ENCODE peak calls at places on chromosomes 12 and 14, in eight cellular contexts. One of them, this sample, is unnamed.

GRCh38 chr14:24664366-24664765 is 30.4 kb upstream of the GZMB start:
- DNase-seq in keratinocyte: peak
- DNase-seq in fibroblast of lung: no peak
- DNase-seq in neural progenitor cell: no peak
- DNase-seq in SK-N-SH: no peak
- DNase-seq in GM23248: peak
- DNase-seq in adipocyte: no peak
- DNase-seq in mammary epithelial cell: peak
- DNase-seq in this sample: no peak

GRCh38 chr12:76637807-76638206 is 78.2 kb upstream of the OSBPL8 start:
- DNase-seq in keratinocyte: peak
- DNase-seq in fibroblast of lung: peak
- DNase-seq in neural progenitor cell: no peak
- DNase-seq in SK-N-SH: no peak
- DNase-seq in GM23248: peak
- DNase-seq in adipocyte: peak
- DNase-seq in mammary epithelial cell: peak
- DNase-seq in this sample: peak

GRCh38 chr14:100899841-100900771 is 3.4 kb downstream of the RTL1 start:
- DNase-seq in keratinocyte: no peak
- DNase-seq in fibroblast of lung: no peak
- DNase-seq in neural progenitor cell: peak
- DNase-seq in SK-N-SH: peak
- DNase-seq in GM23248: peak
- DNase-seq in adipocyte: no peak
- DNase-seq in mammary epithelial cell: no peak
- DNase-seq in this sample: peak

GRCh38 chr12:25959069-25959961 is 833 bp downstream of the RASSF8 start:
- DNase-seq in keratinocyte: no peak
- DNase-seq in fibroblast of lung: peak
- DNase-seq in neural progenitor cell: peak
- DNase-seq in SK-N-SH: peak
- DNase-seq in GM23248: peak
- DNase-seq in adipocyte: peak
- DNase-seq in mammary epithelial cell: peak
- DNase-seq in this sample: peak

GRCh38 chr12:91833780-91834359 is 311.8 kb downstream of the BTG1 start:
- DNase-seq in keratinocyte: no peak
- DNase-seq in fibroblast of lung: no peak
- DNase-seq in neural progenitor cell: no peak
- DNase-seq in SK-N-SH: no peak
- DNase-seq in GM23248: no peak
- DNase-seq in adipocyte: no peak
- DNase-seq in mammary epithelial cell: no peak
- DNase-seq in this sample: no peak

GRCh38 chr14:92386637-92387036 is 63.7 kb downstream of the SLC24A4 start:
- DNase-seq in keratinocyte: no peak
- DNase-seq in fibroblast of lung: no peak
- DNase-seq in neural progenitor cell: no peak
- DNase-seq in SK-N-SH: no peak
- DNase-seq in GM23248: no peak
- DNase-seq in adipocyte: no peak
- DNase-seq in mammary epithelial cell: no peak
- DNase-seq in this sample: no peak

GRCh38 chr14:22811752-22812151 is 3.5 kb downstream of the SLC7A7 start:
- DNase-seq in keratinocyte: no peak
- DNase-seq in fibroblast of lung: no peak
- DNase-seq in neural progenitor cell: no peak
- DNase-seq in SK-N-SH: no peak
- DNase-seq in GM23248: no peak
- DNase-seq in adipocyte: no peak
- DNase-seq in mammary epithelial cell: no peak
- DNase-seq in this sample: no peak

GRCh38 chr14:65703996-65704395 is 291.5 kb downstream of the FUT8 start:
- DNase-seq in keratinocyte: no peak
- DNase-seq in fibroblast of lung: peak
- DNase-seq in neural progenitor cell: no peak
- DNase-seq in SK-N-SH: no peak
- DNase-seq in GM23248: peak
- DNase-seq in adipocyte: peak
- DNase-seq in mammary epithelial cell: no peak
- DNase-seq in this sample: no peak

GRCh38 chr14:36700656-36701055 is 39.0 kb downstream of the PAX9 start:
- DNase-seq in keratinocyte: no peak
- DNase-seq in fibroblast of lung: no peak
- DNase-seq in neural progenitor cell: no peak
- DNase-seq in SK-N-SH: no peak
- DNase-seq in GM23248: no peak
- DNase-seq in adipocyte: no peak
- DNase-seq in mammary epithelial cell: no peak
- DNase-seq in this sample: peak

GRCh38 chr12:98058838-98059237 is 456.6 kb upstream of the TMPO start:
- DNase-seq in keratinocyte: no peak
- DNase-seq in fibroblast of lung: no peak
- DNase-seq in neural progenitor cell: peak
- DNase-seq in SK-N-SH: no peak
- DNase-seq in GM23248: no peak
- DNase-seq in adipocyte: no peak
- DNase-seq in mammary epithelial cell: no peak
- DNase-seq in this sample: no peak

GRCh38 chr14:54786816-54787215 is 115.8 kb downstream of the GCH1 start:
- DNase-seq in keratinocyte: no peak
- DNase-seq in fibroblast of lung: no peak
- DNase-seq in neural progenitor cell: no peak
- DNase-seq in SK-N-SH: no peak
- DNase-seq in GM23248: no peak
- DNase-seq in adipocyte: no peak
- DNase-seq in mammary epithelial cell: no peak
- DNase-seq in this sample: no peak

GRCh38 chr12:79933580-79934264 is 1.2 kb downstream of the PPP1R12A start:
- DNase-seq in keratinocyte: no peak
- DNase-seq in fibroblast of lung: peak
- DNase-seq in neural progenitor cell: peak
- DNase-seq in SK-N-SH: peak
- DNase-seq in GM23248: peak
- DNase-seq in adipocyte: peak
- DNase-seq in mammary epithelial cell: peak
- DNase-seq in this sample: peak

GRCh38 chr12:2322554-2323120 is 269.9 kb downstream of the CACNA1C start:
- DNase-seq in keratinocyte: no peak
- DNase-seq in fibroblast of lung: no peak
- DNase-seq in neural progenitor cell: no peak
- DNase-seq in SK-N-SH: no peak
- DNase-seq in GM23248: no peak
- DNase-seq in adipocyte: no peak
- DNase-seq in mammary epithelial cell: no peak
- DNase-seq in this sample: no peak

GRCh38 chr12:39606712-39607423 is 12.7 kb downstream of the ABCD2 start:
- DNase-seq in keratinocyte: no peak
- DNase-seq in fibroblast of lung: no peak
- DNase-seq in neural progenitor cell: no peak
- DNase-seq in SK-N-SH: no peak
- DNase-seq in GM23248: no peak
- DNase-seq in adipocyte: no peak
- DNase-seq in mammary epithelial cell: no peak
- DNase-seq in this sample: peak

GRCh38 chr14:50501642-50502041 is 30.7 kb downstream of the MAP4K5 start:
- DNase-seq in keratinocyte: peak
- DNase-seq in fibroblast of lung: peak
- DNase-seq in neural progenitor cell: no peak
- DNase-seq in SK-N-SH: no peak
- DNase-seq in GM23248: peak
- DNase-seq in adipocyte: peak
- DNase-seq in mammary epithelial cell: peak
- DNase-seq in this sample: peak

GRCh38 chr12:94717112-94717511 is 66.8 kb upstream of the TMCC3 start:
- DNase-seq in keratinocyte: no peak
- DNase-seq in fibroblast of lung: no peak
- DNase-seq in neural progenitor cell: peak
- DNase-seq in SK-N-SH: no peak
- DNase-seq in GM23248: no peak
- DNase-seq in adipocyte: no peak
- DNase-seq in mammary epithelial cell: no peak
- DNase-seq in this sample: no peak

GRCh38 chr12:71220295-71220694 is 62.5 kb upstream of the TSPAN8 start:
- DNase-seq in keratinocyte: no peak
- DNase-seq in fibroblast of lung: no peak
- DNase-seq in neural progenitor cell: peak
- DNase-seq in SK-N-SH: no peak
- DNase-seq in GM23248: no peak
- DNase-seq in adipocyte: no peak
- DNase-seq in mammary epithelial cell: no peak
- DNase-seq in this sample: no peak

GRCh38 chr12:70290126-70290525 is 46.9 kb downstream of the CNOT2 start:
- DNase-seq in keratinocyte: no peak
- DNase-seq in fibroblast of lung: no peak
- DNase-seq in neural progenitor cell: peak
- DNase-seq in SK-N-SH: no peak
- DNase-seq in GM23248: no peak
- DNase-seq in adipocyte: peak
- DNase-seq in mammary epithelial cell: no peak
- DNase-seq in this sample: no peak

GRCh38 chr14:68525516-68525915 is 267.4 kb downstream of the ZFP36L1 start:
- DNase-seq in keratinocyte: no peak
- DNase-seq in fibroblast of lung: no peak
- DNase-seq in neural progenitor cell: no peak
- DNase-seq in SK-N-SH: no peak
- DNase-seq in GM23248: no peak
- DNase-seq in adipocyte: no peak
- DNase-seq in mammary epithelial cell: no peak
- DNase-seq in this sample: no peak

GRCh38 chr14:106622200-106622745 is 1095.9 kb downstream of the TMEM121 start:
- DNase-seq in keratinocyte: no peak
- DNase-seq in fibroblast of lung: no peak
- DNase-seq in neural progenitor cell: no peak
- DNase-seq in SK-N-SH: no peak
- DNase-seq in GM23248: no peak
- DNase-seq in adipocyte: no peak
- DNase-seq in mammary epithelial cell: no peak
- DNase-seq in this sample: no peak

GRCh38 chr12:132584472-132584871 is 25.9 kb downstream of the LRCOL1 start:
- DNase-seq in keratinocyte: no peak
- DNase-seq in fibroblast of lung: no peak
- DNase-seq in neural progenitor cell: no peak
- DNase-seq in SK-N-SH: no peak
- DNase-seq in GM23248: no peak
- DNase-seq in adipocyte: no peak
- DNase-seq in mammary epithelial cell: no peak
- DNase-seq in this sample: no peak

GRCh38 chr12:58530421-58531067 is 389.8 kb downstream of the LRIG3 start:
- DNase-seq in keratinocyte: no peak
- DNase-seq in fibroblast of lung: peak
- DNase-seq in neural progenitor cell: no peak
- DNase-seq in SK-N-SH: no peak
- DNase-seq in GM23248: peak
- DNase-seq in adipocyte: peak
- DNase-seq in mammary epithelial cell: peak
- DNase-seq in this sample: peak

GRCh38 chr12:42704340-42704739 is 114.8 kb upstream of the PRICKLE1 start:
- DNase-seq in keratinocyte: no peak
- DNase-seq in fibroblast of lung: no peak
- DNase-seq in neural progenitor cell: no peak
- DNase-seq in SK-N-SH: no peak
- DNase-seq in GM23248: peak
- DNase-seq in adipocyte: no peak
- DNase-seq in mammary epithelial cell: no peak
- DNase-seq in this sample: no peak

GRCh38 chr12:53174881-53175491 is 5.5 kb upstream of the ZNF740 start:
- DNase-seq in keratinocyte: no peak
- DNase-seq in fibroblast of lung: peak
- DNase-seq in neural progenitor cell: peak
- DNase-seq in SK-N-SH: no peak
- DNase-seq in GM23248: peak
- DNase-seq in adipocyte: peak
- DNase-seq in mammary epithelial cell: no peak
- DNase-seq in this sample: peak

DNA sequence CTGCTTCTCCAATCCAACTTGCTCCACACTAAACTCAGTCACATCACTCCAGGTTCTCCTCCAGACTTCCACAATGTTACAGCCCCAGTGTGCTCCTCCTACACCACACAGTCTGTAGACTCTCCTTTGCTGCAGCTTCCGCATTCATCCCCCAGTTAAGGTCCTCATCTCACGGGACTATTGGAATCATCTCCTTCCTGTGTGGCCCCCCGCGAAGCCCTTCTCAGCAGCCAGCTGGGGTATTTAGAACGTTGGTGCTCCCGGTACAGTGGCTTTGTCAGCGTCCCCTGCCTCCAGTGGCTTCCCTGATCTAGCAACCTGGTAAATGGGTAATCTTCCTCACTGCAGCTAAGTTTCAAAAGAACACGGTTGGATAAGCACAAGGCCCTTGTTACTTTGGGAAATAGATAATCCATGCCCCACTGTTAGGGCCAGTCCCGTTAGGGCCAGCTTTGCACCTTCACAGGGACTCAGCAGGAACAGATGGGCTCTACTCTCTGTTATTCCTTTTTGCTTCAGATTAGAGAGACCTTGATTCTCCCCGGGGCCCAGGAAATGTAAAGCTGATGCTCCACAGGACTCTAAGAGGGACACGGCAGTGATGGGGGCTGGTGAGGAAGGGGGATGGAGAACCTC is 823 bp upstream of the TSPAN11 start:
- DNase-seq in keratinocyte: no peak
- DNase-seq in fibroblast of lung: no peak
- DNase-seq in neural progenitor cell: peak
- DNase-seq in SK-N-SH: no peak
- DNase-seq in GM23248: no peak
- DNase-seq in adipocyte: no peak
- DNase-seq in mammary epithelial cell: no peak
- DNase-seq in this sample: no peak
- H3K9ac ChIP-seq in keratinocyte: no peak
- H3K9ac ChIP-seq in fibroblast of lung: no peak
- H3K9ac ChIP-seq in neural progenitor cell: no peak
- H3K9ac ChIP-seq in SK-N-SH: peak
- H3K9ac ChIP-seq in GM23248: peak
- H3K9ac ChIP-seq in adipocyte: peak
- H3K9ac ChIP-seq in mammary epithelial cell: no peak
- H3K9ac ChIP-seq in this sample: no peak

GRCh38 chr12:12214635-12215131 is 52.2 kb downstream of the LRP6 start:
- DNase-seq in keratinocyte: no peak
- DNase-seq in fibroblast of lung: peak
- DNase-seq in neural progenitor cell: no peak
- DNase-seq in SK-N-SH: no peak
- DNase-seq in GM23248: peak
- DNase-seq in adipocyte: peak
- DNase-seq in mammary epithelial cell: peak
- DNase-seq in this sample: peak
- H3K9ac ChIP-seq in keratinocyte: no peak
- H3K9ac ChIP-seq in fibroblast of lung: no peak
- H3K9ac ChIP-seq in neural progenitor cell: no peak
- H3K9ac ChIP-seq in SK-N-SH: peak
- H3K9ac ChIP-seq in GM23248: no peak
- H3K9ac ChIP-seq in adipocyte: no peak
- H3K9ac ChIP-seq in mammary epithelial cell: no peak
- H3K9ac ChIP-seq in this sample: no peak

GRCh38 chr12:11759894-11760293 is 110.4 kb downstream of the ETV6 start:
- DNase-seq in keratinocyte: no peak
- DNase-seq in fibroblast of lung: no peak
- DNase-seq in neural progenitor cell: no peak
- DNase-seq in SK-N-SH: no peak
- DNase-seq in GM23248: no peak
- DNase-seq in adipocyte: no peak
- DNase-seq in mammary epithelial cell: peak
- DNase-seq in this sample: no peak
- H3K9ac ChIP-seq in keratinocyte: no peak
- H3K9ac ChIP-seq in fibroblast of lung: no peak
- H3K9ac ChIP-seq in neural progenitor cell: no peak
- H3K9ac ChIP-seq in SK-N-SH: no peak
- H3K9ac ChIP-seq in GM23248: no peak
- H3K9ac ChIP-seq in adipocyte: no peak
- H3K9ac ChIP-seq in mammary epithelial cell: no peak
- H3K9ac ChIP-seq in this sample: no peak

GRCh38 chr12:11895421-11896064 is 175.2 kb upstream of the BCL2L14 start:
- DNase-seq in keratinocyte: no peak
- DNase-seq in fibroblast of lung: no peak
- DNase-seq in neural progenitor cell: no peak
- DNase-seq in SK-N-SH: no peak
- DNase-seq in GM23248: no peak
- DNase-seq in adipocyte: no peak
- DNase-seq in mammary epithelial cell: no peak
- DNase-seq in this sample: no peak
- H3K9ac ChIP-seq in keratinocyte: no peak
- H3K9ac ChIP-seq in fibroblast of lung: no peak
- H3K9ac ChIP-seq in neural progenitor cell: no peak
- H3K9ac ChIP-seq in SK-N-SH: no peak
- H3K9ac ChIP-seq in GM23248: no peak
- H3K9ac ChIP-seq in adipocyte: no peak
- H3K9ac ChIP-seq in mammary epithelial cell: no peak
- H3K9ac ChIP-seq in this sample: no peak